ENCODE peak calls at places on chromosomes 16 and 17, in eight cellular contexts. X is activated T-helper 1 cell treated with Interleukin-2 at 50 U/mL for 16 hours; M is ACHN; B is kidney; J is stimulated activated CD4-positive, alpha-beta T cell treated with anti-CD3 and anti-CD28 coated beads, Interleukin-1b, Interleukin-23, amount 100 ng/mL, for 24 hours; O is stromal cell of bone marrow; F is kidney glomerular epithelial cell; S is H9. Q is an unnamed sample.

GRCh38 chr17:51684214-51684613 is 423.9 kb downstream of the UTP18 start:
- DNase-seq in X (no peak), J (no peak), M (no peak), O (no peak), B (no peak), F (no peak), S (peak), Q (no peak)

GRCh38 chr17:11871773-11872172 is 125.5 kb downstream of the ZNF18 start:
- DNase-seq in F (no peak), S (no peak), X (no peak), B (no peak), M (no peak), J (no peak), O (no peak), Q (no peak)

GRCh38 chr16:68760671-68761275 is 23.7 kb downstream of the CDH1 start:
- DNase-seq in O (no peak), S (no peak), B (no peak), J (no peak), F (peak), M (peak), X (no peak), Q (no peak)

GRCh38 chr16:69937465-69937951 is 13.6 kb upstream of the CLEC18A start:
- DNase-seq in J (no peak), O (no peak), X (no peak), F (no peak), S (no peak), B (peak), M (no peak), Q (no peak)

GRCh38 chr16:69150146-69150865 is 17.9 kb downstream of the UTP4 start:
- DNase-seq in X (no peak), S (peak), F (peak), J (peak), M (peak), O (peak), B (no peak), Q (peak)

GRCh38 chr17:72529386-72529785 is 408.6 kb downstream of the SOX9 start:
- DNase-seq in X (no peak), B (no peak), O (no peak), F (peak), J (no peak), M (no peak), S (no peak), Q (no peak)

GRCh38 chr17:82078433-82078832 is 12.8 kb upstream of the DUS1L start:
- DNase-seq in B (no peak), M (no peak), X (no peak), O (no peak), S (no peak), F (no peak), J (no peak), Q (no peak)

GRCh38 chr16:68612996-68613395 is 32.1 kb upstream of the CDH3 start:
- DNase-seq in F (no peak), J (no peak), B (no peak), M (no peak), O (no peak), S (no peak), X (no peak), Q (no peak)

GRCh38 chr17:2892305-2892971 is 96.2 kb downstream of the RAP1GAP2 start:
- DNase-seq in M (peak), O (peak), S (peak), J (no peak), B (no peak), X (no peak), F (peak), Q (peak)

GRCh38 chr17:61475726-61476125 is 23.5 kb downstream of the TBX4 start:
- DNase-seq in O (no peak), X (no peak), M (no peak), F (peak), S (peak), J (no peak), B (no peak), Q (no peak)